ENCODE peak calls at places on chromosome 13, in eight cellular contexts. One of them, this sample, is unnamed.

GRCh38 chr13:94947965-94948371 is 235.6 kb upstream of the SOX21 start:
- DNase-seq in activated CD4-positive, CD25-positive, alpha-beta regulatory T cell treated with anti-CD3 and anti-CD28 coated beads, Interleukin-2, amount 50 U/mL, for 72 hours: no peak
- DNase-seq in brain microvascular endothelial cell: no peak
- DNase-seq in SK-N-MC: no peak
- DNase-seq in heart right ventricle: no peak
- DNase-seq in astrocyte of the spinal cord: peak; percentile 58
- DNase-seq in activated CD4-positive, alpha-beta T cell treated with anti-CD3 and anti-CD28 coated beads, Interleukin-2, amount 50 U/mL, for 48 hours: no peak
- DNase-seq in fibroblast of lung: peak; percentile 51
- DNase-seq in this sample: no peak

GRCh38 chr13:20370815-20371421 is 138.8 kb upstream of the GJB6 start:
- DNase-seq in activated CD4-positive, CD25-positive, alpha-beta regulatory T cell treated with anti-CD3 and anti-CD28 coated beads, Interleukin-2, amount 50 U/mL, for 72 hours: no peak
- DNase-seq in brain microvascular endothelial cell: no peak
- DNase-seq in SK-N-MC: no peak
- DNase-seq in heart right ventricle: no peak
- DNase-seq in astrocyte of the spinal cord: no peak
- DNase-seq in activated CD4-positive, alpha-beta T cell treated with anti-CD3 and anti-CD28 coated beads, Interleukin-2, amount 50 U/mL, for 48 hours: no peak
- DNase-seq in fibroblast of lung: no peak
- DNase-seq in this sample: no peak

GRCh38 chr13:25490236-25490635 is 118.5 kb downstream of the ATP8A2 start:
- DNase-seq in activated CD4-positive, CD25-positive, alpha-beta regulatory T cell treated with anti-CD3 and anti-CD28 coated beads, Interleukin-2, amount 50 U/mL, for 72 hours: no peak
- DNase-seq in brain microvascular endothelial cell: no peak
- DNase-seq in SK-N-MC: no peak
- DNase-seq in heart right ventricle: no peak
- DNase-seq in astrocyte of the spinal cord: no peak
- DNase-seq in activated CD4-positive, alpha-beta T cell treated with anti-CD3 and anti-CD28 coated beads, Interleukin-2, amount 50 U/mL, for 48 hours: no peak
- DNase-seq in fibroblast of lung: no peak
- DNase-seq in this sample: no peak

GRCh38 chr13:113666324-113666660 is 727 bp upstream of the GRK1 start:
- DNase-seq in activated CD4-positive, CD25-positive, alpha-beta regulatory T cell treated with anti-CD3 and anti-CD28 coated beads, Interleukin-2, amount 50 U/mL, for 72 hours: peak; percentile 11
- DNase-seq in brain microvascular endothelial cell: no peak
- DNase-seq in SK-N-MC: no peak
- DNase-seq in heart right ventricle: no peak
- DNase-seq in astrocyte of the spinal cord: no peak
- DNase-seq in activated CD4-positive, alpha-beta T cell treated with anti-CD3 and anti-CD28 coated beads, Interleukin-2, amount 50 U/mL, for 48 hours: no peak
- DNase-seq in fibroblast of lung: no peak
- DNase-seq in this sample: no peak

GRCh38 chr13:72763411-72763810 is 18.3 kb downstream of the DIS3 start:
- DNase-seq in activated CD4-positive, CD25-positive, alpha-beta regulatory T cell treated with anti-CD3 and anti-CD28 coated beads, Interleukin-2, amount 50 U/mL, for 72 hours: no peak
- DNase-seq in brain microvascular endothelial cell: no peak
- DNase-seq in SK-N-MC: no peak
- DNase-seq in heart right ventricle: no peak
- DNase-seq in astrocyte of the spinal cord: no peak
- DNase-seq in activated CD4-positive, alpha-beta T cell treated with anti-CD3 and anti-CD28 coated beads, Interleukin-2, amount 50 U/mL, for 48 hours: no peak
- DNase-seq in fibroblast of lung: peak; percentile 1
- DNase-seq in this sample: no peak

GRCh38 chr13:60756306-60756705 is 359.3 kb downstream of the TDRD3 start:
- DNase-seq in activated CD4-positive, CD25-positive, alpha-beta regulatory T cell treated with anti-CD3 and anti-CD28 coated beads, Interleukin-2, amount 50 U/mL, for 72 hours: no peak
- DNase-seq in brain microvascular endothelial cell: no peak
- DNase-seq in SK-N-MC: no peak
- DNase-seq in heart right ventricle: no peak
- DNase-seq in astrocyte of the spinal cord: peak; percentile 22
- DNase-seq in activated CD4-positive, alpha-beta T cell treated with anti-CD3 and anti-CD28 coated beads, Interleukin-2, amount 50 U/mL, for 48 hours: no peak
- DNase-seq in fibroblast of lung: peak; percentile 24
- DNase-seq in this sample: no peak

GRCh38 chr13:59458908-59459579 is 704.7 kb downstream of the DIAPH3 start:
- DNase-seq in activated CD4-positive, CD25-positive, alpha-beta regulatory T cell treated with anti-CD3 and anti-CD28 coated beads, Interleukin-2, amount 50 U/mL, for 72 hours: no peak
- DNase-seq in brain microvascular endothelial cell: peak; percentile 79
- DNase-seq in SK-N-MC: no peak
- DNase-seq in heart right ventricle: peak; percentile 19
- DNase-seq in astrocyte of the spinal cord: peak; percentile 86
- DNase-seq in activated CD4-positive, alpha-beta T cell treated with anti-CD3 and anti-CD28 coated beads, Interleukin-2, amount 50 U/mL, for 48 hours: no peak
- DNase-seq in fibroblast of lung: peak; percentile 88
- DNase-seq in this sample: no peak

GRCh38 chr13:36344886-36345437 is 1.2 kb downstream of the SPART start:
- DNase-seq in activated CD4-positive, CD25-positive, alpha-beta regulatory T cell treated with anti-CD3 and anti-CD28 coated beads, Interleukin-2, amount 50 U/mL, for 72 hours: no peak
- DNase-seq in brain microvascular endothelial cell: no peak
- DNase-seq in SK-N-MC: no peak
- DNase-seq in heart right ventricle: no peak
- DNase-seq in astrocyte of the spinal cord: no peak
- DNase-seq in activated CD4-positive, alpha-beta T cell treated with anti-CD3 and anti-CD28 coated beads, Interleukin-2, amount 50 U/mL, for 48 hours: no peak
- DNase-seq in fibroblast of lung: peak; percentile 17
- DNase-seq in this sample: no peak

GRCh38 chr13:108929532-108929931 is 300.1 kb downstream of the MYO16 start:
- DNase-seq in activated CD4-positive, CD25-positive, alpha-beta regulatory T cell treated with anti-CD3 and anti-CD28 coated beads, Interleukin-2, amount 50 U/mL, for 72 hours: no peak
- DNase-seq in brain microvascular endothelial cell: no peak
- DNase-seq in SK-N-MC: no peak
- DNase-seq in heart right ventricle: no peak
- DNase-seq in astrocyte of the spinal cord: no peak
- DNase-seq in activated CD4-positive, alpha-beta T cell treated with anti-CD3 and anti-CD28 coated beads, Interleukin-2, amount 50 U/mL, for 48 hours: no peak
- DNase-seq in fibroblast of lung: peak; percentile 20
- DNase-seq in this sample: no peak

GRCh38 chr13:99277629-99278028 is 19.4 kb upstream of the GPR18 start:
- DNase-seq in activated CD4-positive, CD25-positive, alpha-beta regulatory T cell treated with anti-CD3 and anti-CD28 coated beads, Interleukin-2, amount 50 U/mL, for 72 hours: no peak
- DNase-seq in brain microvascular endothelial cell: no peak
- DNase-seq in SK-N-MC: no peak
- DNase-seq in heart right ventricle: no peak
- DNase-seq in astrocyte of the spinal cord: no peak
- DNase-seq in activated CD4-positive, alpha-beta T cell treated with anti-CD3 and anti-CD28 coated beads, Interleukin-2, amount 50 U/mL, for 48 hours: no peak
- DNase-seq in fibroblast of lung: no peak
- DNase-seq in this sample: no peak

GRCh38 chr13:98869408-98870090 is 108.3 kb downstream of the DOCK9 start:
- DNase-seq in activated CD4-positive, CD25-positive, alpha-beta regulatory T cell treated with anti-CD3 and anti-CD28 coated beads, Interleukin-2, amount 50 U/mL, for 72 hours: no peak
- DNase-seq in brain microvascular endothelial cell: no peak
- DNase-seq in SK-N-MC: no peak
- DNase-seq in heart right ventricle: peak; percentile 40
- DNase-seq in astrocyte of the spinal cord: no peak
- DNase-seq in activated CD4-positive, alpha-beta T cell treated with anti-CD3 and anti-CD28 coated beads, Interleukin-2, amount 50 U/mL, for 48 hours: no peak
- DNase-seq in fibroblast of lung: no peak
- DNase-seq in this sample: no peak

GRCh38 chr13:112711528-112712265 is 21.9 kb downstream of the ATP11A start:
- DNase-seq in activated CD4-positive, CD25-positive, alpha-beta regulatory T cell treated with anti-CD3 and anti-CD28 coated beads, Interleukin-2, amount 50 U/mL, for 72 hours: no peak
- DNase-seq in brain microvascular endothelial cell: peak; percentile 88
- DNase-seq in SK-N-MC: peak; percentile 52
- DNase-seq in heart right ventricle: peak; percentile 69
- DNase-seq in astrocyte of the spinal cord: peak; percentile 90
- DNase-seq in activated CD4-positive, alpha-beta T cell treated with anti-CD3 and anti-CD28 coated beads, Interleukin-2, amount 50 U/mL, for 48 hours: peak; percentile 19
- DNase-seq in fibroblast of lung: peak; percentile 98
- DNase-seq in this sample: no peak

GRCh38 chr13:54379461-54379860 is 1350.8 kb downstream of the OLFM4 start:
- DNase-seq in activated CD4-positive, CD25-positive, alpha-beta regulatory T cell treated with anti-CD3 and anti-CD28 coated beads, Interleukin-2, amount 50 U/mL, for 72 hours: no peak
- DNase-seq in brain microvascular endothelial cell: no peak
- DNase-seq in SK-N-MC: no peak
- DNase-seq in heart right ventricle: no peak
- DNase-seq in astrocyte of the spinal cord: no peak
- DNase-seq in activated CD4-positive, alpha-beta T cell treated with anti-CD3 and anti-CD28 coated beads, Interleukin-2, amount 50 U/mL, for 48 hours: no peak
- DNase-seq in fibroblast of lung: no peak
- DNase-seq in this sample: no peak

GRCh38 chr13:80093888-80094287 is 247.0 kb downstream of the SPRY2 start:
- DNase-seq in activated CD4-positive, CD25-positive, alpha-beta regulatory T cell treated with anti-CD3 and anti-CD28 coated beads, Interleukin-2, amount 50 U/mL, for 72 hours: no peak
- DNase-seq in brain microvascular endothelial cell: no peak
- DNase-seq in SK-N-MC: no peak
- DNase-seq in heart right ventricle: no peak
- DNase-seq in astrocyte of the spinal cord: no peak
- DNase-seq in activated CD4-positive, alpha-beta T cell treated with anti-CD3 and anti-CD28 coated beads, Interleukin-2, amount 50 U/mL, for 48 hours: no peak
- DNase-seq in fibroblast of lung: no peak
- DNase-seq in this sample: no peak

GRCh38 chr13:40496035-40496810 is 170.2 kb downstream of the FOXO1 start:
- DNase-seq in activated CD4-positive, CD25-positive, alpha-beta regulatory T cell treated with anti-CD3 and anti-CD28 coated beads, Interleukin-2, amount 50 U/mL, for 72 hours: no peak
- DNase-seq in brain microvascular endothelial cell: no peak
- DNase-seq in SK-N-MC: no peak
- DNase-seq in heart right ventricle: no peak
- DNase-seq in astrocyte of the spinal cord: no peak
- DNase-seq in activated CD4-positive, alpha-beta T cell treated with anti-CD3 and anti-CD28 coated beads, Interleukin-2, amount 50 U/mL, for 48 hours: no peak
- DNase-seq in fibroblast of lung: peak; percentile 79
- DNase-seq in this sample: no peak

GRCh38 chr13:111398196-111398595 is 77.8 kb downstream of the TEX29 start:
- DNase-seq in activated CD4-positive, CD25-positive, alpha-beta regulatory T cell treated with anti-CD3 and anti-CD28 coated beads, Interleukin-2, amount 50 U/mL, for 72 hours: no peak
- DNase-seq in brain microvascular endothelial cell: no peak
- DNase-seq in SK-N-MC: no peak
- DNase-seq in heart right ventricle: no peak
- DNase-seq in astrocyte of the spinal cord: no peak
- DNase-seq in activated CD4-positive, alpha-beta T cell treated with anti-CD3 and anti-CD28 coated beads, Interleukin-2, amount 50 U/mL, for 48 hours: no peak
- DNase-seq in fibroblast of lung: no peak
- DNase-seq in this sample: no peak

GRCh38 chr13:57631607-57632275 is at the start of gene PCDH17:
- DNase-seq in activated CD4-positive, CD25-positive, alpha-beta regulatory T cell treated with anti-CD3 and anti-CD28 coated beads, Interleukin-2, amount 50 U/mL, for 72 hours: no peak
- DNase-seq in brain microvascular endothelial cell: peak; percentile 25
- DNase-seq in SK-N-MC: no peak
- DNase-seq in heart right ventricle: peak; percentile 32
- DNase-seq in astrocyte of the spinal cord: peak; percentile 60
- DNase-seq in activated CD4-positive, alpha-beta T cell treated with anti-CD3 and anti-CD28 coated beads, Interleukin-2, amount 50 U/mL, for 48 hours: peak; percentile 6
- DNase-seq in fibroblast of lung: peak; percentile 74
- DNase-seq in this sample: peak; percentile 27

GRCh38 chr13:75052616-75053015 is 429.4 kb downstream of the TBC1D4 start:
- DNase-seq in activated CD4-positive, CD25-positive, alpha-beta regulatory T cell treated with anti-CD3 and anti-CD28 coated beads, Interleukin-2, amount 50 U/mL, for 72 hours: no peak
- DNase-seq in brain microvascular endothelial cell: no peak
- DNase-seq in SK-N-MC: no peak
- DNase-seq in heart right ventricle: no peak
- DNase-seq in astrocyte of the spinal cord: no peak
- DNase-seq in activated CD4-positive, alpha-beta T cell treated with anti-CD3 and anti-CD28 coated beads, Interleukin-2, amount 50 U/mL, for 48 hours: no peak
- DNase-seq in fibroblast of lung: no peak
- DNase-seq in this sample: no peak

GRCh38 chr13:29576581-29576980 is 18.9 kb downstream of the SLC7A1 start:
- DNase-seq in activated CD4-positive, CD25-positive, alpha-beta regulatory T cell treated with anti-CD3 and anti-CD28 coated beads, Interleukin-2, amount 50 U/mL, for 72 hours: no peak
- DNase-seq in brain microvascular endothelial cell: no peak
- DNase-seq in SK-N-MC: no peak
- DNase-seq in heart right ventricle: no peak
- DNase-seq in astrocyte of the spinal cord: no peak
- DNase-seq in activated CD4-positive, alpha-beta T cell treated with anti-CD3 and anti-CD28 coated beads, Interleukin-2, amount 50 U/mL, for 48 hours: no peak
- DNase-seq in fibroblast of lung: no peak
- DNase-seq in this sample: no peak

GRCh38 chr13:111521691-111522229 is 201.3 kb downstream of the TEX29 start:
- DNase-seq in activated CD4-positive, CD25-positive, alpha-beta regulatory T cell treated with anti-CD3 and anti-CD28 coated beads, Interleukin-2, amount 50 U/mL, for 72 hours: no peak
- DNase-seq in brain microvascular endothelial cell: no peak
- DNase-seq in SK-N-MC: no peak
- DNase-seq in heart right ventricle: no peak
- DNase-seq in astrocyte of the spinal cord: no peak
- DNase-seq in activated CD4-positive, alpha-beta T cell treated with anti-CD3 and anti-CD28 coated beads, Interleukin-2, amount 50 U/mL, for 48 hours: no peak
- DNase-seq in fibroblast of lung: no peak
- DNase-seq in this sample: no peak

GRCh38 chr13:75255653-75256052 is 226.3 kb downstream of the TBC1D4 start:
- DNase-seq in activated CD4-positive, CD25-positive, alpha-beta regulatory T cell treated with anti-CD3 and anti-CD28 coated beads, Interleukin-2, amount 50 U/mL, for 72 hours: no peak
- DNase-seq in brain microvascular endothelial cell: no peak
- DNase-seq in SK-N-MC: no peak
- DNase-seq in heart right ventricle: no peak
- DNase-seq in astrocyte of the spinal cord: no peak
- DNase-seq in activated CD4-positive, alpha-beta T cell treated with anti-CD3 and anti-CD28 coated beads, Interleukin-2, amount 50 U/mL, for 48 hours: no peak
- DNase-seq in fibroblast of lung: peak; percentile 11
- DNase-seq in this sample: no peak

GRCh38 chr13:112870737-112871287 is 98.2 kb upstream of the MCF2L start:
- DNase-seq in activated CD4-positive, CD25-positive, alpha-beta regulatory T cell treated with anti-CD3 and anti-CD28 coated beads, Interleukin-2, amount 50 U/mL, for 72 hours: no peak
- DNase-seq in brain microvascular endothelial cell: no peak
- DNase-seq in SK-N-MC: no peak
- DNase-seq in heart right ventricle: no peak
- DNase-seq in astrocyte of the spinal cord: no peak
- DNase-seq in activated CD4-positive, alpha-beta T cell treated with anti-CD3 and anti-CD28 coated beads, Interleukin-2, amount 50 U/mL, for 48 hours: no peak
- DNase-seq in fibroblast of lung: no peak
- DNase-seq in this sample: no peak

GRCh38 chr13:20340759-20341161 is 108.6 kb upstream of the GJB6 start:
- DNase-seq in activated CD4-positive, CD25-positive, alpha-beta regulatory T cell treated with anti-CD3 and anti-CD28 coated beads, Interleukin-2, amount 50 U/mL, for 72 hours: no peak
- DNase-seq in brain microvascular endothelial cell: no peak
- DNase-seq in SK-N-MC: peak; percentile 3
- DNase-seq in heart right ventricle: no peak
- DNase-seq in astrocyte of the spinal cord: no peak
- DNase-seq in activated CD4-positive, alpha-beta T cell treated with anti-CD3 and anti-CD28 coated beads, Interleukin-2, amount 50 U/mL, for 48 hours: no peak
- DNase-seq in fibroblast of lung: peak; percentile 29
- DNase-seq in this sample: no peak

GRCh38 chr13:98445340-98446233 is 131.3 kb downstream of the STK24 start:
- DNase-seq in activated CD4-positive, CD25-positive, alpha-beta regulatory T cell treated with anti-CD3 and anti-CD28 coated beads, Interleukin-2, amount 50 U/mL, for 72 hours: peak; percentile 79
- DNase-seq in brain microvascular endothelial cell: peak; percentile 34
- DNase-seq in SK-N-MC: no peak
- DNase-seq in heart right ventricle: peak; percentile 75
- DNase-seq in astrocyte of the spinal cord: peak; percentile 56
- DNase-seq in activated CD4-positive, alpha-beta T cell treated with anti-CD3 and anti-CD28 coated beads, Interleukin-2, amount 50 U/mL, for 48 hours: peak; percentile 84
- DNase-seq in fibroblast of lung: peak; percentile 33
- DNase-seq in this sample: peak; percentile 85

GRCh38 chr13:98997738-98998641 is 20.1 kb upstream of the DOCK9 start:
- DNase-seq in activated CD4-positive, CD25-positive, alpha-beta regulatory T cell treated with anti-CD3 and anti-CD28 coated beads, Interleukin-2, amount 50 U/mL, for 72 hours: no peak
- DNase-seq in brain microvascular endothelial cell: no peak
- DNase-seq in SK-N-MC: no peak
- DNase-seq in heart right ventricle: no peak
- DNase-seq in astrocyte of the spinal cord: peak; percentile 38
- DNase-seq in activated CD4-positive, alpha-beta T cell treated with anti-CD3 and anti-CD28 coated beads, Interleukin-2, amount 50 U/mL, for 48 hours: peak; percentile 30
- DNase-seq in fibroblast of lung: peak; percentile 71
- DNase-seq in this sample: no peak

GRCh38 chr13:66111628-66112027 is 1118.5 kb downstream of the PCDH9 start:
- DNase-seq in activated CD4-positive, CD25-positive, alpha-beta regulatory T cell treated with anti-CD3 and anti-CD28 coated beads, Interleukin-2, amount 50 U/mL, for 72 hours: no peak
- DNase-seq in brain microvascular endothelial cell: no peak
- DNase-seq in SK-N-MC: no peak
- DNase-seq in heart right ventricle: no peak
- DNase-seq in astrocyte of the spinal cord: no peak
- DNase-seq in activated CD4-positive, alpha-beta T cell treated with anti-CD3 and anti-CD28 coated beads, Interleukin-2, amount 50 U/mL, for 48 hours: no peak
- DNase-seq in fibroblast of lung: no peak
- DNase-seq in this sample: no peak

GRCh38 chr13:106917673-106918652 is 350.0 kb upstream of the ARGLU1 start:
- DNase-seq in activated CD4-positive, CD25-positive, alpha-beta regulatory T cell treated with anti-CD3 and anti-CD28 coated beads, Interleukin-2, amount 50 U/mL, for 72 hours: peak; percentile 72
- DNase-seq in brain microvascular endothelial cell: peak; percentile 76
- DNase-seq in SK-N-MC: no peak
- DNase-seq in heart right ventricle: peak; percentile 82
- DNase-seq in astrocyte of the spinal cord: peak; percentile 81
- DNase-seq in activated CD4-positive, alpha-beta T cell treated with anti-CD3 and anti-CD28 coated beads, Interleukin-2, amount 50 U/mL, for 48 hours: peak; percentile 78
- DNase-seq in fibroblast of lung: peak; percentile 62
- DNase-seq in this sample: peak; percentile 85

GRCh38 chr13:102708211-102708610 is 13.4 kb upstream of the METTL21C start:
- DNase-seq in activated CD4-positive, CD25-positive, alpha-beta regulatory T cell treated with anti-CD3 and anti-CD28 coated beads, Interleukin-2, amount 50 U/mL, for 72 hours: no peak
- DNase-seq in brain microvascular endothelial cell: no peak
- DNase-seq in SK-N-MC: no peak
- DNase-seq in heart right ventricle: no peak
- DNase-seq in astrocyte of the spinal cord: no peak
- DNase-seq in activated CD4-positive, alpha-beta T cell treated with anti-CD3 and anti-CD28 coated beads, Interleukin-2, amount 50 U/mL, for 48 hours: no peak
- DNase-seq in fibroblast of lung: no peak
- DNase-seq in this sample: no peak

GRCh38 chr13:73060251-73061160 is 1.7 kb downstream of the KLF5 start:
- DNase-seq in activated CD4-positive, CD25-positive, alpha-beta regulatory T cell treated with anti-CD3 and anti-CD28 coated beads, Interleukin-2, amount 50 U/mL, for 72 hours: no peak
- DNase-seq in brain microvascular endothelial cell: peak; percentile 64
- DNase-seq in SK-N-MC: no peak
- DNase-seq in heart right ventricle: peak; percentile 14
- DNase-seq in astrocyte of the spinal cord: peak; percentile 71
- DNase-seq in activated CD4-positive, alpha-beta T cell treated with anti-CD3 and anti-CD28 coated beads, Interleukin-2, amount 50 U/mL, for 48 hours: peak; percentile 4
- DNase-seq in fibroblast of lung: peak; percentile 86
- DNase-seq in this sample: peak; percentile 35

This sample was measured in activated naive CD8-positive, alpha-beta T cell treated with anti-CD3 and anti-CD28 coated beads, Interleukin-2, amount 10 ng/mL, durations not matched to agents 7 days and 5 days.